ENCODE peak calls at places on chromosomes 3 and 15, in four cellular contexts. E, N, O and V are unnamed samples.

GRCh38 chr3:182909318-182910040 is 70.9 kb downstream of the DCUN1D1 start:
- DNase-seq in E (no peak), N (no peak), O (peak), V (no peak)

GRCh38 chr15:62138124-62138523 is 27.0 kb downstream of the C2CD4B start:
- DNase-seq in E (no peak), N (no peak), O (no peak), V (no peak)

GRCh38 chr3:129240436-129240835 is 9.0 kb upstream of the COPG1 start:
- DNase-seq in E (no peak), N (no peak), O (no peak), V (no peak)

GRCh38 chr3:148718982-148719862 is 21.5 kb downstream of the AGTR1 start:
- DNase-seq in E (no peak), N (no peak), O (no peak), V (peak)

GRCh38 chr3:124298951-124299350 is 307.0 kb upstream of the ROPN1 start:
- DNase-seq in E (peak), N (no peak), O (no peak), V (no peak)

GRCh38 chr3:140188285-140188684 is 253.3 kb downstream of the CLSTN2 start:
- DNase-seq in E (no peak), N (no peak), O (no peak), V (no peak)

GRCh38 chr15:22952826-22953579 is 27.2 kb downstream of the CYFIP1 start:
- DNase-seq in E (no peak), N (peak), O (no peak), V (peak)

GRCh38 chr3:65411367-65411766 is 627.4 kb downstream of the MAGI1 start:
- DNase-seq in E (no peak), N (no peak), O (no peak), V (no peak)

GRCh38 chr3:123552095-123552714 is 32.6 kb downstream of the HACD2 start:
- DNase-seq in E (no peak), N (peak), O (peak), V (no peak)

GRCh38 chr15:68700395-68701123 is 120.1 kb downstream of the ANP32A start:
- DNase-seq in E (no peak), N (no peak), O (no peak), V (peak)

GRCh38 chr3:14598143-14598569 is 53.4 kb upstream of the CCDC174 start:
- DNase-seq in E (no peak), N (no peak), O (peak), V (peak)

GRCh38 chr3:34725774-34726173 is 913.6 kb upstream of the ARPP21 start:
- DNase-seq in E (no peak), N (no peak), O (no peak), V (no peak)

GRCh38 chr15:100778831-100779288 is 100.8 kb upstream of the ALDH1A3 start:
- DNase-seq in E (no peak), N (no peak), O (no peak), V (peak)

GRCh38 chr3:195705081-195705991 is 15.4 kb upstream of the MUC20 start:
- DNase-seq in E (no peak), N (no peak), O (peak), V (no peak)

GRCh38 chr15:53193149-53193548 is 403.0 kb upstream of the ONECUT1 start:
- DNase-seq in E (no peak), N (peak), O (no peak), V (no peak)

GRCh38 chr15:98794754-98795153 is 146.4 kb downstream of the IGF1R start:
- DNase-seq in E (no peak), N (peak), O (no peak), V (no peak)

GRCh38 chr15:99201410-99202175 is 47.8 kb downstream of the TTC23 start:
- DNase-seq in E (no peak), N (no peak), O (no peak), V (no peak)

GRCh38 chr3:71850654-71851053 is 65.7 kb upstream of the PROK2 start:
- DNase-seq in E (no peak), N (no peak), O (no peak), V (no peak)

GRCh38 chr15:100383302-100384107 is 41.7 kb upstream of the ADAMTS17 start:
- DNase-seq in E (no peak), N (peak), O (no peak), V (peak)

GRCh38 chr15:42094512-42094963 is at the start of gene PLA2G4D:
- DNase-seq in E (no peak), N (no peak), O (no peak), V (no peak)

GRCh38 chr3:126125781-126126251 is 41.9 kb upstream of the SLC41A3 start:
- DNase-seq in E (no peak), N (no peak), O (no peak), V (peak)

GRCh38 chr3:65854606-65855304 is 184.0 kb downstream of the MAGI1 start:
- DNase-seq in E (no peak), N (no peak), O (no peak), V (no peak)

GRCh38 chr3:195761503-195762248 is 40.9 kb downstream of the MUC20 start:
- DNase-seq in E (no peak), N (no peak), O (no peak), V (no peak)

GRCh38 chr3:22296641-22297040 is 545.6 kb upstream of the ZNF385D start:
- DNase-seq in E (no peak), N (no peak), O (no peak), V (no peak)

GRCh38 chr15:101458908-101459578 is 30.5 kb downstream of the PCSK6 start:
- DNase-seq in E (no peak), N (no peak), O (no peak), V (no peak)

GRCh38 chr3:113498221-113499005 is 16.5 kb downstream of the SPICE1 start:
- DNase-seq in E (no peak), N (no peak), O (no peak), V (no peak)

GRCh38 chr15:70974004-70974832 is 81.6 kb downstream of the LRRC49 start:
- DNase-seq in E (no peak), N (peak), O (no peak), V (no peak)

GRCh38 chr15:66682865-66683264 is 19.2 kb upstream of the SMAD6 start:
- DNase-seq in E (no peak), N (no peak), O (no peak), V (no peak)

GRCh38 chr3:78977073-78977472 is 790.7 kb downstream of the ROBO1 start:
- DNase-seq in E (no peak), N (no peak), O (no peak), V (no peak)

DNA sequence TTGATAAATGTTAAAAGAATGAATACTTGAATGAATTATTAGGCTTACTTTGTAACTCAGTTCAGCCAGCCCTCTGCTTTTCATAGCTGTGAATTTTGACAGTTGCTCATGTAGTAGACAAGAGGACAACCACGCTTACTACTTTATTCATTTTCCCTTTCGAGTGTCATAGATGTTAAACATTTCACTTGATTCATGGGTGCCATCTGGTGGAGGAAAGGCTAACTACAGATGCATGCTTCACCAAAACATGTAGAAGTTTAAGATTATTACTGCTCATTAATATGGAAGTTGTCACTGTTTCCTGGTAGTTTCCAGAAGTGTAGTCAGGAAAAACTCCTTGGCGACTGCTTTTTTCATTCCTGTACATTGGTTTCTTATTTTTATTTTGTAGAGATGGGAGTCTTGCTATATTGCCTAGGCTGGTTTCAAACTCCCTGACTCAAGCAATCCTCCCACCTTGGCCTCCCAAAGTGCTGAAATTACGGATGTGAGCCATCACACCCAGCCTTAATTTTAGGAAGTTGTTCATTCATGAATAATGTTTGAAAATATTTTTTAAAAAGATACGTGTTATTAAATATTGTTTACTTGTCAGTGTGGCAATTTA is 163.2 kb downstream of the B3GALNT1 start:
- DNase-seq in E (peak), N (peak), O (peak), V (peak)
- TF ChIP-seq ETV6 in E (no peak), N (no peak), O (no peak), V (no peak)

GRCh38 chr3:127535901-127536817 is 54.4 kb downstream of the TPRA1 start:
- DNase-seq in E (no peak), N (no peak), O (no peak), V (no peak)

GRCh38 chr3:127535106-127535785 is 55.3 kb downstream of the TPRA1 start:
- DNase-seq in E (no peak), N (no peak), O (no peak), V (no peak)

GRCh38 chr3:127534564-127534963 is 56.0 kb downstream of the TPRA1 start:
- DNase-seq in E (no peak), N (no peak), O (no peak), V (no peak)

GRCh38 chr3:127532561-127533203 is 57.9 kb downstream of the TPRA1 start:
- DNase-seq in E (no peak), N (peak), O (no peak), V (no peak)

GRCh38 chr3:127534161-127534451 is 56.4 kb downstream of the TPRA1 start:
- DNase-seq in E (no peak), N (no peak), O (no peak), V (no peak)
- TF ChIP-seq ETV6 in E (no peak), N (no peak), O (no peak), V (no peak)

DNA sequence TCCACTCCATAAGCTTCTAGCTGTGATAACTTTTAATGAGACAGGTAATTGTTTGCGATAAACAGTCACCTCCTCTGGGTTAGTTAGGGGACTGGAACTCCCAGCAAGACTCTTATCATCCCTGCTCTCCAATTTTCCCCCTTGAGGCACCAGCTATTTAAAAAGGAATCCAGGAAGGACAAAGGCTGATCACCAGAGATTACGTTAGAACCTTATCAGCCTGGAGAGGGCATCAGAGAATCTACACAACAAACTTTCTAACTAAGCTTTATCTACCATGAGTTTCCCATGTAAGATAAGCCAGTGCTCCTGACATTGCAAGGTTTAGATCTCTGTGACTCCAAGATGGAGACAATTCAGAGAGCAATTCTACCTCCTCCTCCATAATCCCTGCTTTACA is 31.3 kb downstream of the GPR176 start:
- DNase-seq in E (no peak), N (peak), O (no peak), V (no peak)
- TF ChIP-seq ETV6 in E (no peak), N (no peak), O (no peak), V (no peak)

GRCh38 chr3:45479627-45480026 is 91.3 kb downstream of the LARS2 start:
- DNase-seq in E (no peak), N (peak), O (no peak), V (no peak)
- TF ChIP-seq ETV6 in E (no peak), N (no peak), O (no peak), V (no peak)